ENCODE peak calls at places on chromosomes 11 and 22, in six cellular contexts. H is GM06990, R is brain microvascular endothelial cell, Q is kidney, D is right atrium auricular region, S is heart left ventricle. Y is an unnamed sample.

GRCh38 chr22:28930357-28931007 is 47.1 kb downstream of the ZNRF3 start:
- DNase-seq in H (no peak), R (no peak), Q (no peak), D (no peak), S (no peak), Y (no peak)

GRCh38 chr11:217704-218103 is 10.2 kb downstream of the RIC8A start:
- DNase-seq in H (no peak), R (no peak), Q (no peak), D (no peak), S (no peak), Y (no peak)

GRCh38 chr11:72834905-72835304 is 20.7 kb downstream of the ATG16L2 start:
- DNase-seq in H (no peak), R (no peak), Q (no peak), D (peak), S (no peak), Y (no peak)

GRCh38 chr11:26851696-26852095 is 129.8 kb upstream of the SLC5A12 start:
- DNase-seq in H (no peak), R (no peak), Q (no peak), D (no peak), S (no peak), Y (no peak)

GRCh38 chr11:70871881-70872280 is 380.5 kb downstream of the SHANK2 start:
- DNase-seq in H (no peak), R (no peak), Q (peak), D (no peak), S (no peak), Y (no peak)

GRCh38 chr22:30947821-30948454 is 20.6 kb downstream of the MORC2 start:
- DNase-seq in H (no peak), R (peak), Q (no peak), D (no peak), S (no peak), Y (no peak)

GRCh38 chr11:130765951-130766649 is 150.2 kb downstream of the SNX19 start:
- DNase-seq in H (peak), R (no peak), Q (no peak), D (no peak), S (no peak), Y (no peak)

GRCh38 chr11:2328040-2328439 is 26.2 kb downstream of the TSPAN32 start:
- DNase-seq in H (no peak), R (no peak), Q (no peak), D (no peak), S (no peak), Y (no peak)

GRCh38 chr11:102079625-102080024 is 30.6 kb upstream of the YAP1 start:
- DNase-seq in H (no peak), R (no peak), Q (no peak), D (no peak), S (no peak), Y (no peak)

GRCh38 chr11:102085864-102086551 is 24.2 kb upstream of the YAP1 start:
- DNase-seq in H (no peak), R (peak), Q (no peak), D (no peak), S (no peak), Y (no peak)

GRCh38 chr11:102081313-102081712 is 28.9 kb upstream of the YAP1 start:
- DNase-seq in H (no peak), R (no peak), Q (no peak), D (no peak), S (no peak), Y (no peak)
- TF ChIP-seq CTCF in H (no peak), R (no peak), Q (no peak), D (no peak), S (no peak), Y (no peak)

GRCh38 chr11:101031713-101032112 is 97.9 kb downstream of the PGR start:
- DNase-seq in H (no peak), R (no peak), Q (no peak), D (no peak), S (no peak), Y (no peak)

GRCh38 chr11:101030015-101030414 is 99.6 kb downstream of the PGR start:
- DNase-seq in H (no peak), R (no peak), Q (no peak), D (no peak), S (no peak), Y (no peak)

GRCh38 chr11:101030692-101031091 is 98.9 kb downstream of the PGR start:
- DNase-seq in H (no peak), R (no peak), Q (no peak), D (no peak), S (no peak), Y (no peak)

GRCh38 chr11:101035872-101036271 is 93.7 kb downstream of the PGR start:
- DNase-seq in H (no peak), R (no peak), Q (no peak), D (no peak), S (no peak), Y (no peak)

DNA sequence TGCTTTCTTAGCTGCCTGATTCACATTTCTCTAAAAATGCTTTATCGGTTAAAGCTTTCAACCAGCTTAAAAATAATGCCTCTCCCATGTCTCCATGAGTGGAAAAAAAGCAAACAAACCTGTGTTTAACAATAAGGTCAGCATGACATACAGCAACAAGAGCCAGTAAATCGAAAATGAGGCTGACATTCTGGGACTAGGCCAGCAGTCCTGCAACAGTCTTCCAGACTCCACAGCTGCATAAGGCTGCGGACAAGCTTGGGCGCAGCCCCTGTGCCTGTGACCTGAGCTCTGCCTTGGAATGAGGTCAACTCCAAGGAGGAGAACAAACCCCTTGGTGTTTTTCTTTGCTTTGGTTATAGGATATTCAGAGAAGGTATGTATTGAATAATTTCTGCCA is 95.5 kb downstream of the PGR start:
- DNase-seq in H (no peak), R (no peak), Q (peak), D (peak), S (peak), Y (no peak)
- H3K4me3 ChIP-seq in H (no peak), R (no peak), Q (no peak), D (peak), S (no peak), Y (no peak)

GRCh38 chr11:8365542-8365941 is 101.9 kb upstream of the LMO1 start:
- DNase-seq in H (no peak), R (no peak), Q (no peak), D (no peak), S (no peak), Y (no peak)
- TF ChIP-seq CTCF in H (peak), R (peak), Q (no peak), D (no peak), S (no peak), Y (no peak)

GRCh38 chr11:47538741-47539575 is 14.0 kb downstream of the CELF1 start:
- DNase-seq in H (no peak), R (no peak), Q (no peak), D (no peak), S (no peak), Y (no peak)

GRCh38 chr11:47534707-47535251 is 18.2 kb downstream of the CELF1 start:
- DNase-seq in H (no peak), R (no peak), Q (no peak), D (no peak), S (no peak), Y (no peak)

GRCh38 chr11:47536925-47537324 is 16.0 kb downstream of the CELF1 start:
- DNase-seq in H (no peak), R (no peak), Q (no peak), D (no peak), S (no peak), Y (no peak)

GRCh38 chr11:47541070-47541469 is 11.9 kb downstream of the CELF1 start:
- DNase-seq in H (no peak), R (no peak), Q (no peak), D (no peak), S (no peak), Y (no peak)

GRCh38 chr11:47539681-47540039 is 13.3 kb downstream of the CELF1 start:
- DNase-seq in H (no peak), R (no peak), Q (no peak), D (no peak), S (no peak), Y (no peak)
- H3K4me3 ChIP-seq in H (no peak), R (no peak), Q (no peak), D (no peak), S (no peak), Y (no peak)

GRCh38 chr11:123253223-123253622 is 58.2 kb upstream of the CLMP start:
- DNase-seq in H (no peak), R (no peak), Q (peak), D (no peak), S (no peak), Y (no peak)
- TF ChIP-seq CTCF in H (no peak), R (no peak), Q (no peak), D (no peak), S (no peak), Y (no peak)

GRCh38 chr11:15969701-15970329 is 386.5 kb downstream of the SOX6 start:
- DNase-seq in H (peak), R (peak), Q (no peak), D (peak), S (no peak), Y (peak)
- H3K4me3 ChIP-seq in H (no peak), R (peak), Q (no peak), D (no peak), S (no peak), Y (no peak)

GRCh38 chr11:43924112-43924855 is 18.2 kb upstream of the C11orf96 start:
- DNase-seq in H (no peak), R (no peak), Q (peak), D (no peak), S (no peak), Y (no peak)
- TF ChIP-seq CTCF in H (peak), R (peak), Q (no peak), D (no peak), S (no peak), Y (no peak)

GRCh38 chr11:8262552-8263108 is 1.0 kb downstream of the LMO1 start:
- DNase-seq in H (peak), R (peak), Q (peak), D (no peak), S (peak), Y (no peak)

GRCh38 chr11:8263769-8264410 is at the start of gene LMO1:
- DNase-seq in H (peak), R (peak), Q (peak), D (peak), S (peak), Y (peak)

GRCh38 chr11:8261921-8262551 is 1.6 kb downstream of the LMO1 start:
- DNase-seq in H (no peak), R (no peak), Q (peak), D (no peak), S (no peak), Y (no peak)

GRCh38 chr11:8261316-8261715 is 2.4 kb downstream of the LMO1 start:
- DNase-seq in H (no peak), R (no peak), Q (peak), D (no peak), S (no peak), Y (no peak)

GRCh38 chr11:8263109-8263768 is 439 bp downstream of the LMO1 start:
- DNase-seq in H (no peak), R (peak), Q (peak), D (no peak), S (no peak), Y (no peak)
- H3K4me3 ChIP-seq in H (peak), R (peak), Q (peak), D (peak), S (peak), Y (no peak)

DNA sequence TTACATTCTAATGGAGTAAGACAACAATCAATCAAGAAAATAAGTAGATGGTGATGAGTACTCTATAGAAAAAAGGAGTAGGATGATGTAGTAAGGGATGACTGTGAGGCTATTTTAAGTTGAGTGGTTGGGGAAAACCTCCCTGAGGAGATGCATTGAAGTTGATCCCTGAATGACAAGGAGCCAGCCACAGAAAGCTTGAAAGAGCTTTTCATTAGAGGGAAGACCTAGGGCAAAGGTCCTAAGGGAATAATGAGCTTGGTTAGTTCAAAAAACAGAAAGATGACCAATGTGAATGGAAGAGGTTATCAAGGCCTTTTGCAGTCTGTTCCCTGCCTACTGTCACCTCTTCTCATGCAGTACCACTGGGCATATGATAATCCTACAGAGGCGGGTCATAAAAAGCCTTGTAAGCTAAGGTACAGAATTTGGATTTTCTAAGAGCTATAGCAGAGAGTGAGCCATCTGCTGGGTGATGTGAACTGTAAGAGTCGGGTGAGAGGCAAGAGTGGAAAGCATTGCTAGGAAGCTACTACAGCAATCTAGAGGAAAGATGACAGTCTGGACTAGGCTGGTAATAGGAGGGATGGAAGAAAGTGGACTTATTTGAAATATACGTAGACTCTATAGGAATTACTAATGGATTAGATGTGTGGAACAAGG is 3.1 kb downstream of the PPP2R1B start:
- DNase-seq in H (no peak), R (no peak), Q (no peak), D (no peak), S (no peak), Y (no peak)
- TF ChIP-seq CTCF in H (peak), R (peak), Q (no peak), D (no peak), S (no peak), Y (peak)